ENCODE peak calls at places on chromosomes 7 and 10, in nine cellular contexts. P is AG04450; Y is naive thymus-derived CD4-positive, alpha-beta T cell; H is heart right ventricle; C is EL; T is CD4-positive, CD25-positive, alpha-beta regulatory T cell; Q is stimulated activated naive CD8-positive, alpha-beta T cell treated with anti-CD3 and anti-CD28 coated beads, Interleukin-15, Interleukin-2, amounts not matched to agents 100 U/mL and 50 U/mL, for 24 hours; N is SK-N-SH; O is activated naive CD4-positive, alpha-beta T cell treated with anti-CD3 and anti-CD28 coated beads for 36 hours. F is an unnamed sample.

GRCh38 chr10:21292763-21293517 is 232.5 kb downstream of the SKIDA1 start:
- DNase-seq in P (peak; percentile 92), Y (no peak), H (peak; percentile 58), C (peak; percentile 98), T (no peak), Q (no peak), N (no peak), O (no peak), F (no peak)

GRCh38 chr7:102284399-102284798 is 2.3 kb upstream of the SH2B2 start:
- DNase-seq in P (no peak), Y (no peak), H (no peak), C (no peak), T (no peak), Q (peak; percentile 33), N (no peak), O (peak; percentile 52), F (peak; percentile 33)

GRCh38 chr7:96284838-96285237 is 37.1 kb downstream of the SLC25A13 start:
- DNase-seq in P (no peak), Y (no peak), H (no peak), C (no peak), T (no peak), Q (no peak), N (no peak), O (peak; percentile 34), F (peak; percentile 15)

GRCh38 chr7:83429493-83429892 is 219.4 kb downstream of the SEMA3E start:
- DNase-seq in P (no peak), Y (no peak), H (no peak), C (peak; percentile 12), T (no peak), Q (no peak), N (no peak), O (no peak), F (no peak)

GRCh38 chr10:21993360-21994001 is 10.0 kb downstream of the DNAJC1 start:
- DNase-seq in P (no peak), Y (no peak), H (no peak), C (peak; percentile 35), T (peak; percentile 55), Q (no peak), N (no peak), O (no peak), F (no peak)

GRCh38 chr7:106216517-106217088 is 68.2 kb downstream of the NAMPT start:
- DNase-seq in P (peak; percentile 82), Y (no peak), H (no peak), C (peak; percentile 94), T (no peak), Q (no peak), N (no peak), O (no peak), F (no peak)

GRCh38 chr10:119521443-119522204 is 20.9 kb downstream of the RGS10 start:
- DNase-seq in P (peak; percentile 58), Y (no peak), H (no peak), C (peak; percentile 91), T (no peak), Q (no peak), N (no peak), O (no peak), F (no peak)

GRCh38 chr7:75987026-75987804 is 7.2 kb downstream of the TMEM120A start:
- DNase-seq in P (no peak), Y (no peak), H (no peak), C (no peak), T (no peak), Q (no peak), N (peak; percentile 41), O (no peak), F (no peak)

GRCh38 chr7:29958667-29959358 is 30.8 kb downstream of the SCRN1 start:
- DNase-seq in P (no peak), Y (no peak), H (no peak), C (no peak), T (no peak), Q (no peak), N (no peak), O (no peak), F (no peak)

GRCh38 chr7:47338031-47338430 is 243.9 kb downstream of the TNS3 start:
- DNase-seq in P (no peak), Y (no peak), H (no peak), C (no peak), T (no peak), Q (no peak), N (no peak), O (no peak), F (no peak)

GRCh38 chr10:59179027-59179426 is 2.6 kb downstream of the PHYHIPL start:
- DNase-seq in P (no peak), Y (no peak), H (no peak), C (no peak), T (no peak), Q (no peak), N (no peak), O (no peak), F (no peak)

GRCh38 chr7:158026636-158027265 is 560.9 kb downstream of the PTPRN2 start:
- DNase-seq in P (no peak), Y (no peak), H (no peak), C (no peak), T (no peak), Q (no peak), N (no peak), O (no peak), F (no peak)

GRCh38 chr10:117254774-117255735 is 14.1 kb downstream of the SLC18A2 start:
- DNase-seq in P (no peak), Y (no peak), H (no peak), C (no peak), T (no peak), Q (no peak), N (no peak), O (no peak), F (no peak)

GRCh38 chr7:116438274-116438673 is 61.3 kb upstream of the CAV2 start:
- DNase-seq in P (no peak), Y (no peak), H (no peak), C (peak; percentile 34), T (no peak), Q (no peak), N (no peak), O (no peak), F (no peak)

GRCh38 chr7:84510501-84510900 is 315.9 kb upstream of the SEMA3A start:
- DNase-seq in P (peak; percentile 44), Y (no peak), H (no peak), C (peak; percentile 57), T (no peak), Q (no peak), N (no peak), O (no peak), F (no peak)

GRCh38 chr10:34018129-34018528 is 683.7 kb upstream of the NRP1 start:
- DNase-seq in P (no peak), Y (no peak), H (no peak), C (peak; percentile 42), T (no peak), Q (no peak), N (no peak), O (no peak), F (no peak)

GRCh38 chr7:104207348-104207730 is 474 bp downstream of the ORC5 start:
- DNase-seq in P (no peak), Y (no peak), H (no peak), C (no peak), T (no peak), Q (peak; percentile 9), N (peak; percentile 27), O (peak; percentile 20), F (peak; percentile 26)

GRCh38 chr10:59381687-59382086 is 19.3 kb upstream of the FAM13C start:
- DNase-seq in P (no peak), Y (no peak), H (no peak), C (no peak), T (no peak), Q (no peak), N (no peak), O (no peak), F (no peak)

GRCh38 chr7:101410743-101411476 is 48.2 kb downstream of the COL26A1 start:
- DNase-seq in P (no peak), Y (peak; percentile 27), H (peak; percentile 28), C (peak; percentile 35), T (peak; percentile 35), Q (peak; percentile 59), N (peak; percentile 94), O (peak; percentile 54), F (peak; percentile 60)

GRCh38 chr7:156547884-156548561 is 92.6 kb upstream of the RNF32 start:
- DNase-seq in P (no peak), Y (no peak), H (no peak), C (no peak), T (no peak), Q (no peak), N (no peak), O (no peak), F (no peak)

GRCh38 chr10:59434463-59435326 is 72.3 kb upstream of the FAM13C start:
- DNase-seq in P (no peak), Y (no peak), H (no peak), C (peak; percentile 9), T (no peak), Q (no peak), N (no peak), O (no peak), F (no peak)

GRCh38 chr10:79414714-79415113 is 30.7 kb downstream of the ZCCHC24 start:
- DNase-seq in P (no peak), Y (no peak), H (no peak), C (no peak), T (no peak), Q (no peak), N (no peak), O (no peak), F (no peak)

GRCh38 chr10:132102071-132102716 is 36.4 kb downstream of the JAKMIP3 start:
- DNase-seq in P (no peak), Y (no peak), H (no peak), C (no peak), T (no peak), Q (no peak), N (no peak), O (no peak), F (no peak)

GRCh38 chr7:78530351-78530750 is 731.8 kb downstream of the PHTF2 start:
- DNase-seq in P (peak; percentile 15), Y (no peak), H (no peak), C (peak; percentile 77), T (no peak), Q (no peak), N (no peak), O (no peak), F (no peak)

GRCh38 chr10:30417301-30417700 is 16.7 kb upstream of the MAP3K8 start:
- DNase-seq in P (no peak), Y (no peak), H (no peak), C (no peak), T (no peak), Q (no peak), N (no peak), O (no peak), F (no peak)

GRCh38 chr7:85529197-85529596 is 342.3 kb upstream of the SEMA3D start:
- DNase-seq in P (no peak), Y (no peak), H (no peak), C (peak; percentile 65), T (no peak), Q (no peak), N (no peak), O (no peak), F (no peak)

GRCh38 chr10:13496164-13496563 is 32.6 kb downstream of the BEND7 start:
- DNase-seq in P (no peak), Y (no peak), H (no peak), C (no peak), T (no peak), Q (no peak), N (no peak), O (no peak), F (no peak)

GRCh38 chr10:31011660-31012022 is 20.0 kb downstream of the ZNF438 start:
- DNase-seq in P (no peak), Y (no peak), H (no peak), C (peak; percentile 57), T (no peak), Q (no peak), N (no peak), O (no peak), F (no peak)

GRCh38 chr10:89684604-89685003 is 16.8 kb upstream of the KIF20B start:
- DNase-seq in P (no peak), Y (no peak), H (no peak), C (peak; percentile 60), T (no peak), Q (no peak), N (no peak), O (no peak), F (no peak)

GRCh38 chr10:119431768-119432135 is 110.8 kb downstream of the RGS10 start:
- DNase-seq in P (no peak), Y (no peak), H (no peak), C (no peak), T (no peak), Q (no peak), N (no peak), O (no peak), F (no peak)

GRCh38 chr7:101553771-101554445 is 75.2 kb downstream of the MYL10 start:
- DNase-seq in P (no peak), Y (no peak), H (no peak), C (no peak), T (no peak), Q (no peak), N (peak; percentile 33), O (peak; percentile 3), F (no peak)

F was measured in activated CD8-positive, alpha-beta T cell treated with anti-CD3 and anti-CD28 coated beads for 36 hours.